ENCODE peak calls at places on chromosomes 16 and 17, in five cellular contexts. T is Daoy, Y is WTC11, W is nucleus accumbens, O is substantia nigra. F is an unnamed sample.

GRCh38 chr17:48195910-48196309 is 88.3 kb downstream of the SNX11 start:
- DNase-seq in T (no peak), Y (no peak), W (no peak), O (no peak), F (no peak)

GRCh38 chr16:26995522-26995921 is 71.2 kb upstream of the C16orf82 start:
- DNase-seq in T (no peak), Y (no peak), W (no peak), O (no peak), F (no peak)

GRCh38 chr17:20234266-20234665 is 225.1 kb downstream of the SPECC1 start:
- DNase-seq in T (no peak), Y (no peak), W (no peak), O (no peak), F (no peak)

GRCh38 chr17:45223541-45224528 is 2.1 kb downstream of the FMNL1 start:
- DNase-seq in T (no peak), Y (no peak), W (no peak), O (no peak), F (no peak)

GRCh38 chr16:54931757-54932660 is 1.3 kb downstream of the IRX5 start:
- DNase-seq in T (peak; percentile 7), Y (no peak), W (no peak), O (no peak), F (peak; percentile 43)

GRCh38 chr16:69243479-69243878 is 56.5 kb downstream of the SNTB2 start:
- DNase-seq in T (no peak), Y (no peak), W (no peak), O (no peak), F (peak; percentile 63)

GRCh38 chr16:84667600-84668309 is 19.4 kb downstream of the KLHL36 start:
- DNase-seq in T (no peak), Y (no peak), W (no peak), O (no peak), F (no peak)

GRCh38 chr17:44587339-44587738 is 30.1 kb downstream of the FZD2 start:
- DNase-seq in T (peak; percentile 97), Y (no peak), W (no peak), O (no peak), F (peak; percentile 96)

GRCh38 chr16:30899794-30900193 is 3.4 kb downstream of the CTF1 start:
- DNase-seq in T (no peak), Y (no peak), W (no peak), O (no peak), F (no peak)

GRCh38 chr17:20226814-20227482 is 217.8 kb downstream of the SPECC1 start:
- DNase-seq in T (peak; percentile 82), Y (peak; percentile 91), W (peak; percentile 91), O (peak; percentile 89), F (peak; percentile 84)

GRCh38 chr16:77833906-77834599 is 45.7 kb downstream of the VAT1L start:
- DNase-seq in T (peak; percentile 84), Y (no peak), W (no peak), O (no peak), F (peak; percentile 92)

GRCh38 chr16:50209548-50210265 is 56.6 kb downstream of the TENT4B start:
- DNase-seq in T (no peak), Y (peak; percentile 16), W (no peak), O (no peak), F (no peak)

GRCh38 chr17:752620-753219 is 656 bp upstream of the GEMIN4 start:
- DNase-seq in T (peak; percentile 58), Y (peak; percentile 40), W (no peak), O (no peak), F (peak; percentile 73)

GRCh38 chr16:52491216-52491615 is 55.7 kb downstream of the TOX3 start:
- DNase-seq in T (no peak), Y (no peak), W (no peak), O (no peak), F (no peak)

GRCh38 chr16:31198207-31198882 is 4.2 kb downstream of the PYCARD start:
- DNase-seq in T (no peak), Y (no peak), W (no peak), O (no peak), F (no peak)

GRCh38 chr17:13562271-13562800 is 39.4 kb downstream of the HS3ST3A1 start:
- DNase-seq in T (peak; percentile 95), Y (no peak), W (no peak), O (no peak), F (no peak)

GRCh38 chr16:74909665-74910064 is 75.3 kb downstream of the WDR59 start:
- DNase-seq in T (no peak), Y (no peak), W (no peak), O (no peak), F (no peak)

GRCh38 chr16:24010440-24011089 is 174.8 kb downstream of the PRKCB start:
- DNase-seq in T (peak; percentile 73), Y (peak; percentile 81), W (peak; percentile 48), O (peak; percentile 60), F (peak; percentile 66)

GRCh38 chr17:3944485-3945388 is 19.5 kb downstream of the ATP2A3 start:
- DNase-seq in T (peak; percentile 78), Y (peak; percentile 87), W (no peak), O (no peak), F (peak; percentile 49)

GRCh38 chr16:66858740-66859396 is 14.7 kb downstream of the CA7 start:
- DNase-seq in T (peak; percentile 67), Y (no peak), W (no peak), O (peak; percentile 21), F (peak; percentile 35)

GRCh38 chr16:58024673-58025350 is 742 bp upstream of the MMP15 start:
- DNase-seq in T (no peak), Y (peak; percentile 65), W (no peak), O (no peak), F (no peak)

GRCh38 chr16:11752856-11753255 is 10.2 kb upstream of the TXNDC11 start:
- DNase-seq in T (no peak), Y (no peak), W (no peak), O (no peak), F (no peak)

GRCh38 chr16:14310519-14310991 is 239.4 kb downstream of the MRTFB start:
- DNase-seq in T (peak; percentile 47), Y (peak; percentile 41), W (no peak), O (peak; percentile 13), F (no peak)

GRCh38 chr17:71117461-71117860 is 948.1 kb downstream of the KCNJ2 start:
- DNase-seq in T (peak; percentile 4), Y (no peak), W (no peak), O (no peak), F (no peak)

GRCh38 chr16:1533443-1533951 is at the start of gene TMEM204:
- DNase-seq in T (peak; percentile 37), Y (no peak), W (no peak), O (no peak), F (peak; percentile 86)